ENCODE peak calls at places on chromosomes 13 and 19, in four cellular contexts. A is WTC11; U is endothelial cell; K is stimulated activated CD8-positive, alpha-beta memory T cell treated with anti-CD3 and anti-CD28 coated beads, Interleukin-7, amount 100 ng/mL, for 4 hours. V is an unnamed sample.
A peak's percentile ranks its signal among the peaks of the same experiment; 100 is the strongest.

GRCh38 chr19:1289395-1290244 is 3.9 kb downstream of the EFNA2 start:
- DNase-seq in K (no peak), A (no peak), U (no peak), V (no peak)

GRCh38 chr13:51585696-51586095 is 1.4 kb downstream of the WDFY2 start:
- DNase-seq in K (no peak), A (no peak), U (no peak), V (no peak)

GRCh38 chr19:30719189-30719990 is 347.2 kb downstream of the ZNF536 start:
- DNase-seq in U (peak; percentile 32), K (no peak), A (peak; percentile 48), V (peak; percentile 3)

GRCh38 chr13:49026851-49027250 is 51.1 kb downstream of the FNDC3A start:
- DNase-seq in U (no peak), A (no peak), K (no peak), V (no peak)

GRCh38 chr19:47697863-47698609 is 15.2 kb upstream of the EHD2 start:
- DNase-seq in A (peak; percentile 86), K (no peak), U (peak; percentile 81), V (peak; percentile 67)

GRCh38 chr19:17304386-17305047 is 1.2 kb upstream of the MRPL34 start:
- DNase-seq in U (no peak), A (no peak), K (no peak), V (no peak)

GRCh38 chr13:79434578-79434977 is 28.5 kb upstream of the RBM26 start:
- DNase-seq in U (no peak), K (no peak), A (no peak), V (no peak)

GRCh38 chr13:99995503-99996176 is 14.1 kb downstream of the ZIC2 start:
- DNase-seq in U (no peak), K (no peak), A (no peak), V (no peak)

GRCh38 chr19:406999-407491 is 1.9 kb downstream of the C2CD4C start:
- DNase-seq in U (no peak), A (no peak), K (no peak), V (no peak)

GRCh38 chr13:31380728-31381127 is 181.0 kb downstream of the B3GLCT start:
- DNase-seq in A (no peak), U (no peak), K (no peak), V (no peak)

GRCh38 chr19:45059258-45059965 is 16.9 kb downstream of the ZNF296 start:
- DNase-seq in A (peak; percentile 96), U (peak; percentile 87), K (peak; percentile 75), V (peak; percentile 86)

GRCh38 chr19:11373166-11373884 is 1.1 kb upstream of the SWSAP1 start:
- DNase-seq in K (no peak), A (peak; percentile 45), U (no peak), V (no peak)

GRCh38 chr19:52020506-52020905 is 7.7 kb downstream of the ZNF614 start:
- DNase-seq in U (no peak), K (no peak), A (no peak), V (no peak)

GRCh38 chr13:19960673-19961015 is 2.1 kb downstream of the ZMYM2 start:
- DNase-seq in A (no peak), U (no peak), K (no peak), V (no peak)

GRCh38 chr19:6020166-6020967 is 42.4 kb upstream of the RANBP3 start:
- DNase-seq in K (no peak), U (no peak), A (no peak), V (no peak)

GRCh38 chr13:75481176-75482069 is 546 bp downstream of the TBC1D4 start:
- DNase-seq in U (peak; percentile 42), A (peak; percentile 54), K (no peak), V (no peak)

GRCh38 chr19:16814526-16815100 is 14.6 kb upstream of the SIN3B start:
- DNase-seq in K (no peak), U (no peak), A (no peak), V (no peak)

GRCh38 chr13:100138859-100139491 is 50.1 kb downstream of the PCCA start:
- DNase-seq in K (no peak), U (no peak), A (no peak), V (no peak)

GRCh38 chr13:65339236-65339635 is 1890.9 kb downstream of the PCDH9 start:
- DNase-seq in K (no peak), A (no peak), U (no peak), V (no peak)

GRCh38 chr13:65889368-65889767 is 1340.8 kb downstream of the PCDH9 start:
- DNase-seq in A (no peak), K (no peak), U (no peak), V (no peak)

GRCh38 chr19:44745386-44745831 is 3.1 kb upstream of the BCL3 start:
- DNase-seq in A (peak; percentile 41), U (no peak), K (no peak), V (no peak)

GRCh38 chr19:36488118-36488815 is 1.1 kb downstream of the ZNF566 start:
- DNase-seq in A (no peak), K (no peak), U (no peak), V (no peak)

GRCh38 chr19:49165865-49166301 is 8.3 kb downstream of the TRPM4 start:
- DNase-seq in U (no peak), A (peak; percentile 39), K (no peak), V (no peak)